ENCODE peak calls at places on chromosomes 12 and 14, in seven cellular contexts. Q, H, K, G, A, B and P are unnamed samples. For H3K9me3, the result is how much of the 10 kb centered on the place peaks cover.

GRCh38 chr14:94058674-94059138 is 22.3 kb downstream of the DDX24 start:
- DNase-seq in H (no peak), G (no peak), B (no peak), Q (no peak), K (no peak), A (no peak), P (no peak)

GRCh38 chr12:46268349-46268616 is 560 bp downstream of the SLC38A1 start:
- DNase-seq in H (peak), K (no peak), G (peak), A (peak), Q (no peak), B (no peak), P (no peak)

GRCh38 chr12:38392584-38393144 is 76.1 kb downstream of the ALG10B start:
- DNase-seq in H (no peak), G (no peak), Q (no peak), K (no peak), A (peak), B (no peak), P (no peak)

GRCh38 chr12:104303538-104304151 is at the start of gene EID3:
- DNase-seq in A (peak), H (peak), Q (peak), B (peak), G (peak), K (peak), P (peak)

GRCh38 chr14:89484445-89484844 is 67.4 kb upstream of the FOXN3 start:
- DNase-seq in Q (no peak), H (no peak), A (no peak), K (peak), G (no peak), B (no peak), P (no peak)

GRCh38 chr14:95741781-95742180 is 27.9 kb upstream of the TCL1A start:
- DNase-seq in Q (no peak), A (no peak), B (no peak), K (no peak), G (no peak), H (no peak), P (no peak)

GRCh38 chr12:56377989-56378316 is 15.3 kb upstream of the APOF start:
- DNase-seq in G (no peak), H (no peak), K (no peak), Q (no peak), B (no peak), A (no peak), P (no peak)

GRCh38 chr12:51521554-51522276 is 69.3 kb upstream of the SCN8A start:
- DNase-seq in B (no peak), K (no peak), G (no peak), Q (no peak), A (no peak), H (no peak), P (no peak)

GRCh38 chr14:72104011-72104613 is 171.9 kb downstream of the RGS6 start:
- DNase-seq in B (peak), H (no peak), Q (no peak), A (no peak), K (no peak), G (peak), P (no peak)

GRCh38 chr14:104157303-104157928 is 19.0 kb downstream of the KIF26A start:
- DNase-seq in K (no peak), H (no peak), B (no peak), A (no peak), G (no peak), Q (no peak), P (no peak)

GRCh38 chr12:12240671-12241345 is 26.0 kb downstream of the LRP6 start:
- DNase-seq in G (no peak), B (no peak), A (peak), H (no peak), K (no peak), Q (no peak), P (no peak)

GRCh38 chr12:9634177-9634803 is 26.6 kb upstream of the KLRB1 start:
- DNase-seq in G (no peak), H (peak), K (no peak), Q (no peak), B (peak), A (peak), P (no peak)

GRCh38 chr12:123707466-123707865 is 4.7 kb upstream of the ATP6V0A2 start:
- DNase-seq in A (no peak), Q (no peak), G (no peak), K (no peak), H (no peak), B (no peak), P (no peak)

GRCh38 chr14:70685480-70686197 is 43.9 kb downstream of the TTC9 start:
- DNase-seq in Q (no peak), H (no peak), B (no peak), K (no peak), A (no peak), G (no peak), P (no peak)

GRCh38 chr14:71606575-71606974 is 325.7 kb upstream of the RGS6 start:
- DNase-seq in K (no peak), B (no peak), A (no peak), H (no peak), Q (no peak), G (no peak), P (no peak)

GRCh38 chr12:47863985-47864384 is 40.8 kb downstream of the VDR start:
- DNase-seq in B (no peak), K (peak), H (no peak), Q (no peak), G (no peak), A (peak), P (no peak)

DNA sequence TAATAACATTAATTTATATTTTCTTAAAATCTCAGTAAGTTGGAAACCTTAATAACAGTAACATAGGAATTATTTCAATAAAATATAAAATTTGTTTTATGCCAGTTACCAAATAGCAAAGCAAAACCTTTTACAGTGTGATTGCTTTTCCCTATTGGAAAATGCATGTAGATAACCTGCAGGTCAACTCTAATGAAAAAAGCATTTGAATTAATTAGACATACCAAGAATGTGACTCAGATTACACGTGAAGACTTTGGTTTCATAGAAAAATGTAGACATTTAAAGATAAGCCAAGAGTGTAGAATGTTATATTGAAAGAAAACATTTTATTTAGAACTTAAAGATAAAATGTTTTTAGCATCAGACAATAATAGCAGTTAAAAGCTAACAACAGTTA is 888.1 kb downstream of the TMEM121 start:
- DNase-seq in G (no peak), K (no peak), B (no peak), H (no peak), Q (no peak), A (no peak), P (no peak)
- H3K9me3 ChIP-seq in G (under half), K (under half), B (under half), H (under half), Q (under half), A (under half), P (under half)

DNA sequence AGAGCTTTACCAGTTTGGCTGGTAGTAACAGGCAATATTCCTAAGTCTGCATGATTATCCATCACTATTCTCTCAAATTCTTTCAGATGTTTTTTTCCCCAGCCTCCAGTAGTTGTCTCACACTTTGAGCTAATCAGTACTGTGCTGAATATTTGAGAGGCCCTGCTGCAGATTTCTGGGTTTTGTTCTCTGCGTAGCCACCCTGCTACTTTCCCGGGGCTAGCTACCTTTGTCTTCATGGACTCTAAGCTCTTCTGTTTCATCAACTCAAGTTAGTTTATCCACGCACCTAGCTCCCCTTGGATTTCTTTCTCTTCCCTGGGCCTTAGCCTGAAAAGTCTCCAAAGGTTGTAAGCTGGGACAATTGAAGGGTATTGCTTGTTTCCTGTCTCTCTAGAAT is 73.0 kb downstream of the FUT8 start:
- DNase-seq in A (no peak), K (no peak), Q (no peak), H (no peak), B (no peak), G (no peak), P (no peak)
- H3K27ac ChIP-seq in A (no peak), K (no peak), Q (no peak), H (no peak), B (no peak), G (no peak), P (no peak)

GRCh38 chr14:58367296-58367695 is 28.4 kb upstream of the TOMM20L start:
- DNase-seq in G (no peak), A (no peak), K (no peak), B (no peak), H (no peak), Q (no peak), P (no peak)

DNA sequence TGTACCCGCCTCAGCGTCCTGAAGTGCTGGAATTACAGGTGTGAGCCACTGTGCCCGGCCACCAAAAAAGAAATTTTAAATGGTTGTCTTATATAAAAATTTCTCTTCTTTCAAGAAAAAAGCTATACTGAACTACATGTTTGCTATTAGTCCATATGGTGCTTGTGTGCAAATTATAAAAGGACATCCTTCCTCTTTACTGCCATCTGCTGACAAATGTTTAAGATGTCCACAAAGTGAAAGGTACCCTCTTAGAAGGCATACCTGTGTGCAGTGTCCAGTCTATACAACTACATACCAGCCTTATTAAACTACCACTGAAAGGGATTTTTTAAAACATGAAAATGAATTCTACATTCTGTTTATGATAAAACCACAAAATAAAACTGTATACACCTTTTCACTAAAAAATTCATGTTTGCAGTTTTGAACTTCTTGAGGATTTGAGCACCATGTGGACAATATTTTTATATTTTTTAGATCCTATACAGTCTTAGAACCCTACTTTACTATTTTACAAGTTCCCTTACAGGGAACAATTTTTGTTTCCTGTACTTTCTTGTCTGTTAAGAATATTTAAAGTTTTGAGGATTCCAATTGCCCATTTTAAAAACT is 32.8 kb upstream of the TOMM20L start:
- DNase-seq in B (peak), Q (no peak), A (peak), G (no peak), K (no peak), H (no peak), P (no peak)
- TF ChIP-seq CTCF in B (peak), Q (no peak), A (peak), G (peak), K (no peak), H (peak), P (no peak)

DNA sequence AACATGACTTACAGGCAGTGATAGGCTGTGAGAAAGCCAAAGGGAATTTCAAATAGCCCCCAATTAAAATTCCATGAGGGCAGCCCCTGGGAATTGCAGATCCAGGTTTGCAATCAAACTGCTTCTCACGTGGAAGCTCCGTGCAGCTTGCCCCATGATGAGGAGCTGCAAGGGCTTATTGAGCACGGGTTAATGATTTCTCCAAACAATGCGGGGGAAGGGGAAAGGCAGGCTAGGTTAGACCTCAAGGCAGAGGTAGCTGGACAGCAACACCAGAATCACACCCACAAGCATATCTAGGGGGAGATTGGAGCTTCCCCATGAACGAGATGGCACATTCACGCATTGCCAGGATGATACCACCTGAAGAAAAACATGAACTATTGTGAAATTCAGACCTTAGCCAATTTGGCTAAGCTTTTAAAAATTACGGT is 5.0 kb upstream of the DUSP6 start:
- DNase-seq in H (no peak), Q (no peak), G (no peak), K (no peak), A (no peak), B (no peak), P (no peak)
- H3K9me3 ChIP-seq in H (under half), Q (under half), G (under half), K (under half), A (under half), B (under half), P (under half)